ENCODE peak calls at places on chromosomes 6 and 20, in seven cellular contexts. W, H, L, A, T, R and S are unnamed samples.

GRCh38 chr6:105459884-105460283 is 57.0 kb upstream of the PREP start:
- DNase-seq in W (no peak), H (peak; percentile 61), L (no peak), A (no peak), T (no peak), R (no peak), S (no peak)

GRCh38 chr6:56491606-56492328 is 150.9 kb downstream of the DST start:
- DNase-seq in W (peak; percentile 31), H (no peak), L (no peak), A (no peak), T (no peak), R (no peak), S (peak; percentile 57)

GRCh38 chr20:35739294-35740163 is 2.5 kb downstream of the RBM39 start:
- DNase-seq in W (no peak), H (no peak), L (no peak), A (no peak), T (no peak), R (no peak), S (no peak)

GRCh38 chr6:80094017-80094416 is 12.5 kb upstream of the BCKDHB start:
- DNase-seq in W (no peak), H (peak; percentile 31), L (no peak), A (no peak), T (no peak), R (peak; percentile 9), S (no peak)

GRCh38 chr6:96162711-96163120 is 146.9 kb downstream of the FUT9 start:
- DNase-seq in W (no peak), H (no peak), L (no peak), A (no peak), T (no peak), R (no peak), S (no peak)

GRCh38 chr20:50788045-50788867 is 6.6 kb upstream of the BCAS4 start:
- DNase-seq in W (peak; percentile 40), H (peak; percentile 73), L (no peak), A (no peak), T (no peak), R (no peak), S (no peak)

GRCh38 chr6:25363429-25363828 is 84.3 kb downstream of the CARMIL1 start:
- DNase-seq in W (no peak), H (no peak), L (no peak), A (no peak), T (no peak), R (no peak), S (no peak)

GRCh38 chr6:163226181-163226835 is 188.2 kb upstream of the QKI start:
- DNase-seq in W (no peak), H (no peak), L (no peak), A (no peak), T (no peak), R (no peak), S (no peak)

GRCh38 chr6:160387887-160388286 is 39.7 kb downstream of the SLC22A3 start:
- DNase-seq in W (no peak), H (no peak), L (no peak), A (no peak), T (no peak), R (no peak), S (no peak)

GRCh38 chr6:148611213-148611612 is 135.6 kb upstream of the UST start:
- DNase-seq in W (peak; percentile 91), H (peak; percentile 8), L (no peak), A (no peak), T (peak; percentile 65), R (no peak), S (peak; percentile 76)

GRCh38 chr20:15476781-15477180 is 1096.5 kb downstream of the KIF16B start:
- DNase-seq in W (no peak), H (no peak), L (no peak), A (no peak), T (no peak), R (no peak), S (no peak)